ENCODE peak calls at places on chromosomes 5 and 9, in six cellular contexts. U is progenitor cell of endocrine pancreas, J is HCT116, T is non-pigmented ciliary epithelial cell, B is cardiac fibroblast, E is GDM1. R is an unnamed sample.
A peak's percentile ranks its signal among the peaks of the same experiment; 100 is the strongest.

GRCh38 chr5:100623719-100624118 is 88.5 kb downstream of the FAM174A start:
- DNase-seq in J (no peak), T (no peak), U (no peak), B (peak; percentile 70), E (peak; percentile 9), R (peak; percentile 71)

GRCh38 chr9:29213374-29214161 is 1640.3 kb upstream of the C9orf72 start:
- DNase-seq in U (peak; percentile 25), B (no peak), E (no peak), J (no peak), T (no peak), R (no peak)

GRCh38 chr5:95422842-95423241 is 31.7 kb downstream of the FAM81B start:
- DNase-seq in T (no peak), J (no peak), B (peak; percentile 19), E (no peak), U (no peak), R (no peak)

GRCh38 chr5:86766103-86766502 is 148.4 kb downstream of the COX7C start:
- DNase-seq in B (no peak), E (no peak), J (no peak), U (no peak), T (no peak), R (no peak)

GRCh38 chr5:103366938-103367549 is 108.5 kb downstream of the MACIR start:
- DNase-seq in E (no peak), B (no peak), J (no peak), T (no peak), U (no peak), R (no peak)

GRCh38 chr5:9835121-9835770 is 205.1 kb upstream of the TAS2R1 start:
- DNase-seq in U (no peak), E (no peak), T (no peak), B (no peak), J (no peak), R (no peak)

GRCh38 chr9:99057665-99058625 is 47.0 kb upstream of the TGFBR1 start:
- DNase-seq in J (no peak), U (no peak), B (peak; percentile 65), E (peak; percentile 90), T (peak; percentile 73), R (peak; percentile 67)

GRCh38 chr9:97321251-97321650 is 13.8 kb downstream of the CCDC180 start:
- DNase-seq in T (no peak), E (no peak), U (no peak), J (no peak), B (no peak), R (no peak)

GRCh38 chr5:91168859-91169258 is 214.3 kb downstream of the ARRDC3 start:
- DNase-seq in T (no peak), E (no peak), J (no peak), B (no peak), U (no peak), R (no peak)

GRCh38 chr5:111853748-111854147 is 96.8 kb upstream of the NREP start:
- DNase-seq in T (no peak), E (peak; percentile 14), B (peak; percentile 55), J (no peak), U (no peak), R (no peak)

GRCh38 chr9:75083188-75083976 is 4.6 kb downstream of the NMRK1 start:
- DNase-seq in J (no peak), T (no peak), U (no peak), B (no peak), E (no peak), R (no peak)

GRCh38 chr5:93691997-93692396 is 49.4 kb downstream of the POU5F2 start:
- DNase-seq in T (no peak), E (no peak), J (no peak), U (no peak), B (no peak), R (no peak)

GRCh38 chr5:179974281-179974945 is 66.7 kb upstream of the TBC1D9B start:
- DNase-seq in B (no peak), E (no peak), U (no peak), J (no peak), T (no peak), R (no peak)

GRCh38 chr5:14457475-14457874 is 124.1 kb upstream of the OTULINL start:
- DNase-seq in J (no peak), E (no peak), T (no peak), B (no peak), U (no peak), R (no peak)

GRCh38 chr5:10091701-10092100 is 158.0 kb downstream of the ATPSCKMT start:
- DNase-seq in T (no peak), B (no peak), J (no peak), E (no peak), U (no peak), R (no peak)

GRCh38 chr9:93565089-93565488 is 11.3 kb upstream of the PHF2 start:
- DNase-seq in E (no peak), B (no peak), U (no peak), T (no peak), J (no peak), R (no peak)

GRCh38 chr5:65299841-65300240 is 181.9 kb downstream of the ADAMTS6 start:
- DNase-seq in U (no peak), T (peak; percentile 83), E (no peak), B (peak; percentile 34), J (no peak), R (no peak)

GRCh38 chr5:1786621-1787471 is 12.8 kb downstream of the MRPL36 start:
- DNase-seq in T (no peak), U (no peak), B (no peak), E (no peak), J (no peak), R (no peak)

GRCh38 chr5:133251296-133252132 is 199.7 kb downstream of the HSPA4 start:
- DNase-seq in B (no peak), J (no peak), E (no peak), T (no peak), U (no peak), R (no peak)